ENCODE peak calls at places on chromosomes 4 and X, in six cellular contexts. One of them, this sample, is unnamed.

GRCh38 chrX:108299101-108299591 is 139.1 kb downstream of the COL4A6 start:
- DNase-seq in A549: no peak
- DNase-seq in Karpas-422: no peak
- DNase-seq in tibial artery: no peak
- DNase-seq in CD8-positive, alpha-beta T cell: no peak
- DNase-seq in astrocyte of the cerebellum: no peak
- DNase-seq in this sample: no peak

GRCh38 chr4:177427097-177427665 is 15.1 kb downstream of the AGA start:
- DNase-seq in A549: no peak
- DNase-seq in Karpas-422: no peak
- DNase-seq in tibial artery: no peak
- DNase-seq in CD8-positive, alpha-beta T cell: no peak
- DNase-seq in astrocyte of the cerebellum: no peak
- DNase-seq in this sample: no peak

GRCh38 chr4:2685541-2685940 is 70.6 kb downstream of the TNIP2 start:
- DNase-seq in A549: no peak
- DNase-seq in Karpas-422: no peak
- DNase-seq in tibial artery: no peak
- DNase-seq in CD8-positive, alpha-beta T cell: no peak
- DNase-seq in astrocyte of the cerebellum: no peak
- DNase-seq in this sample: no peak

GRCh38 chr4:83114576-83114975 is at the start of gene PLAC8:
- DNase-seq in A549: no peak
- DNase-seq in Karpas-422: no peak
- DNase-seq in tibial artery: no peak
- DNase-seq in CD8-positive, alpha-beta T cell: peak
- DNase-seq in astrocyte of the cerebellum: no peak
- DNase-seq in this sample: no peak

GRCh38 chrX:20378291-20378920 is 111.7 kb upstream of the RPS6KA3 start:
- DNase-seq in A549: peak
- DNase-seq in Karpas-422: no peak
- DNase-seq in tibial artery: no peak
- DNase-seq in CD8-positive, alpha-beta T cell: no peak
- DNase-seq in astrocyte of the cerebellum: no peak
- DNase-seq in this sample: no peak

GRCh38 chrX:119709630-119710029 is 16.7 kb upstream of the SEPTIN6 start:
- DNase-seq in A549: no peak
- DNase-seq in Karpas-422: no peak
- DNase-seq in tibial artery: no peak
- DNase-seq in CD8-positive, alpha-beta T cell: no peak
- DNase-seq in astrocyte of the cerebellum: no peak
- DNase-seq in this sample: no peak

GRCh38 chr4:108048997-108049396 is 59.3 kb downstream of the HADH start:
- DNase-seq in A549: no peak
- DNase-seq in Karpas-422: no peak
- DNase-seq in tibial artery: no peak
- DNase-seq in CD8-positive, alpha-beta T cell: no peak
- DNase-seq in astrocyte of the cerebellum: no peak
- DNase-seq in this sample: no peak

GRCh38 chr4:186159613-186160012 is 31.8 kb upstream of the CYP4V2 start:
- DNase-seq in A549: no peak
- DNase-seq in Karpas-422: peak
- DNase-seq in tibial artery: no peak
- DNase-seq in CD8-positive, alpha-beta T cell: no peak
- DNase-seq in astrocyte of the cerebellum: no peak
- DNase-seq in this sample: no peak

GRCh38 chrX:41352329-41352801 is 18.4 kb downstream of the DDX3X start:
- DNase-seq in A549: no peak
- DNase-seq in Karpas-422: no peak
- DNase-seq in tibial artery: no peak
- DNase-seq in CD8-positive, alpha-beta T cell: no peak
- DNase-seq in astrocyte of the cerebellum: no peak
- DNase-seq in this sample: no peak

GRCh38 chr4:159142254-159142653 is 39.4 kb downstream of the RAPGEF2 start:
- DNase-seq in A549: no peak
- DNase-seq in Karpas-422: no peak
- DNase-seq in tibial artery: no peak
- DNase-seq in CD8-positive, alpha-beta T cell: no peak
- DNase-seq in astrocyte of the cerebellum: no peak
- DNase-seq in this sample: no peak

GRCh38 chr4:72846280-72847111 is 223.0 kb downstream of the COX18 start:
- DNase-seq in A549: no peak
- DNase-seq in Karpas-422: peak
- DNase-seq in tibial artery: no peak
- DNase-seq in CD8-positive, alpha-beta T cell: no peak
- DNase-seq in astrocyte of the cerebellum: no peak
- DNase-seq in this sample: no peak

GRCh38 chr4:70993181-70994068 is at the start of gene DCK:
- DNase-seq in A549: peak
- DNase-seq in Karpas-422: peak
- DNase-seq in tibial artery: peak
- DNase-seq in CD8-positive, alpha-beta T cell: peak
- DNase-seq in astrocyte of the cerebellum: peak
- DNase-seq in this sample: peak

GRCh38 chr4:135072553-135072952 is 871.0 kb upstream of the PABPC4L start:
- DNase-seq in A549: no peak
- DNase-seq in Karpas-422: no peak
- DNase-seq in tibial artery: no peak
- DNase-seq in CD8-positive, alpha-beta T cell: no peak
- DNase-seq in astrocyte of the cerebellum: no peak
- DNase-seq in this sample: no peak

GRCh38 chr4:140249351-140249750 is 95.4 kb upstream of the MAML3 start:
- DNase-seq in A549: no peak
- DNase-seq in Karpas-422: peak
- DNase-seq in tibial artery: no peak
- DNase-seq in CD8-positive, alpha-beta T cell: no peak
- DNase-seq in astrocyte of the cerebellum: peak
- DNase-seq in this sample: no peak

GRCh38 chrX:71532078-71532752 is 689 bp upstream of the OGT start:
- DNase-seq in A549: peak
- DNase-seq in Karpas-422: peak
- DNase-seq in tibial artery: no peak
- DNase-seq in CD8-positive, alpha-beta T cell: peak
- DNase-seq in astrocyte of the cerebellum: no peak
- DNase-seq in this sample: peak

GRCh38 chrX:14095702-14096101 is 66.0 kb upstream of the GEMIN8 start:
- DNase-seq in A549: no peak
- DNase-seq in Karpas-422: peak
- DNase-seq in tibial artery: peak
- DNase-seq in CD8-positive, alpha-beta T cell: peak
- DNase-seq in astrocyte of the cerebellum: peak
- DNase-seq in this sample: peak

GRCh38 chr4:185534850-185535761 is at the start of gene PDLIM3:
- DNase-seq in A549: peak
- DNase-seq in Karpas-422: no peak
- DNase-seq in tibial artery: peak
- DNase-seq in CD8-positive, alpha-beta T cell: no peak
- DNase-seq in astrocyte of the cerebellum: no peak
- DNase-seq in this sample: no peak

GRCh38 chr4:77600521-77601451 is 4.8 kb upstream of the CXCL13 start:
- DNase-seq in A549: peak
- DNase-seq in Karpas-422: peak
- DNase-seq in tibial artery: no peak
- DNase-seq in CD8-positive, alpha-beta T cell: no peak
- DNase-seq in astrocyte of the cerebellum: peak
- DNase-seq in this sample: peak

GRCh38 chr4:103415801-103416200 is 217.7 kb upstream of the CENPE start:
- DNase-seq in A549: no peak
- DNase-seq in Karpas-422: no peak
- DNase-seq in tibial artery: no peak
- DNase-seq in CD8-positive, alpha-beta T cell: no peak
- DNase-seq in astrocyte of the cerebellum: no peak
- DNase-seq in this sample: no peak

GRCh38 chr4:153116101-153116680 is 88.1 kb upstream of the TRIM2 start:
- DNase-seq in A549: no peak
- DNase-seq in Karpas-422: no peak
- DNase-seq in tibial artery: no peak
- DNase-seq in CD8-positive, alpha-beta T cell: no peak
- DNase-seq in astrocyte of the cerebellum: no peak
- DNase-seq in this sample: peak

GRCh38 chrX:46325312-46325877 is 219.8 kb downstream of the ZNF674 start:
- DNase-seq in A549: peak
- DNase-seq in Karpas-422: no peak
- DNase-seq in tibial artery: no peak
- DNase-seq in CD8-positive, alpha-beta T cell: no peak
- DNase-seq in astrocyte of the cerebellum: peak
- DNase-seq in this sample: no peak

GRCh38 chrX:40172169-40172979 is 74.6 kb upstream of the BCOR start:
- DNase-seq in A549: no peak
- DNase-seq in Karpas-422: no peak
- DNase-seq in tibial artery: peak
- DNase-seq in CD8-positive, alpha-beta T cell: peak
- DNase-seq in astrocyte of the cerebellum: no peak
- DNase-seq in this sample: peak

GRCh38 chrX:17836830-17837229 is 24.3 kb downstream of the RAI2 start:
- DNase-seq in A549: no peak
- DNase-seq in Karpas-422: no peak
- DNase-seq in tibial artery: no peak
- DNase-seq in CD8-positive, alpha-beta T cell: no peak
- DNase-seq in astrocyte of the cerebellum: no peak
- DNase-seq in this sample: no peak

GRCh38 chr4:16227462-16227868 is 1.2 kb upstream of the TAPT1 start:
- DNase-seq in A549: no peak
- DNase-seq in Karpas-422: peak
- DNase-seq in tibial artery: peak
- DNase-seq in CD8-positive, alpha-beta T cell: no peak
- DNase-seq in astrocyte of the cerebellum: no peak
- DNase-seq in this sample: peak

DNA sequence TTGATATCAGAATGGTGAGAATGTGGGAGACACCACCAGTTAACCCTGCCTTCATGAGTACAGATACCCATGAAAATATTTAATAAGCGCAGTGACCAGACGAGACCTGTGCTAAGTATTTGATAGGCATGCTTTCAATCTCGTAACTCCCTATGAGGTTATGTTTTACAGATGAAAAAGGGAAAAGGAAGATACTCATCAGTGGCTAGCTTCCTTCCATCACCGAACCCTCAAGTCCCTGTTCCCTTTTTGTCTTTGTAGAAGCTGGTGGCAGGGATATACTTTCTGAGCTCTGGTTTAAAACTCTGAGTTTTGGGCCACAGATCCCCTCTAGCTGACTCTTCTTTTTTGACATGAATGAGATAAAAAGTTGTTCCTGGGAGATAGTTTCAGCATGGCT is 26.3 kb downstream of the AFF1 start:
- DNase-seq in A549: no peak
- DNase-seq in Karpas-422: peak
- DNase-seq in tibial artery: no peak
- DNase-seq in CD8-positive, alpha-beta T cell: no peak
- DNase-seq in astrocyte of the cerebellum: no peak
- DNase-seq in this sample: no peak
- H3K4me3 ChIP-seq in A549: no peak
- H3K4me3 ChIP-seq in Karpas-422: peak
- H3K4me3 ChIP-seq in tibial artery: no peak
- H3K4me3 ChIP-seq in CD8-positive, alpha-beta T cell: no peak
- H3K4me3 ChIP-seq in astrocyte of the cerebellum: no peak
- H3K4me3 ChIP-seq in this sample: no peak

GRCh38 chr4:119626420-119626819 is 2.2 kb downstream of the PDE5A start:
- DNase-seq in A549: no peak
- DNase-seq in Karpas-422: no peak
- DNase-seq in tibial artery: no peak
- DNase-seq in CD8-positive, alpha-beta T cell: no peak
- DNase-seq in astrocyte of the cerebellum: no peak
- DNase-seq in this sample: no peak
- H3K4me3 ChIP-seq in A549: peak
- H3K4me3 ChIP-seq in Karpas-422: peak
- H3K4me3 ChIP-seq in tibial artery: peak
- H3K4me3 ChIP-seq in CD8-positive, alpha-beta T cell: no peak
- H3K4me3 ChIP-seq in astrocyte of the cerebellum: peak
- H3K4me3 ChIP-seq in this sample: no peak

GRCh38 chr4:20754091-20754490 is 53.8 kb downstream of the PACRGL start:
- DNase-seq in A549: no peak
- DNase-seq in Karpas-422: no peak
- DNase-seq in tibial artery: no peak
- DNase-seq in CD8-positive, alpha-beta T cell: no peak
- DNase-seq in astrocyte of the cerebellum: no peak
- DNase-seq in this sample: no peak
- H3K4me3 ChIP-seq in A549: no peak
- H3K4me3 ChIP-seq in Karpas-422: no peak
- H3K4me3 ChIP-seq in tibial artery: no peak
- H3K4me3 ChIP-seq in CD8-positive, alpha-beta T cell: no peak
- H3K4me3 ChIP-seq in astrocyte of the cerebellum: no peak
- H3K4me3 ChIP-seq in this sample: no peak

GRCh38 chr4:85474356-85474755 is 594 bp upstream of the ARHGAP24 start:
- DNase-seq in A549: no peak
- DNase-seq in Karpas-422: no peak
- DNase-seq in tibial artery: no peak
- DNase-seq in CD8-positive, alpha-beta T cell: no peak
- DNase-seq in astrocyte of the cerebellum: no peak
- DNase-seq in this sample: no peak
- H3K4me3 ChIP-seq in A549: peak
- H3K4me3 ChIP-seq in Karpas-422: peak
- H3K4me3 ChIP-seq in tibial artery: peak
- H3K4me3 ChIP-seq in CD8-positive, alpha-beta T cell: no peak
- H3K4me3 ChIP-seq in astrocyte of the cerebellum: peak
- H3K4me3 ChIP-seq in this sample: no peak

GRCh38 chr4:150938873-150939499 is 76.1 kb downstream of the LRBA start:
- DNase-seq in A549: no peak
- DNase-seq in Karpas-422: no peak
- DNase-seq in tibial artery: no peak
- DNase-seq in CD8-positive, alpha-beta T cell: no peak
- DNase-seq in astrocyte of the cerebellum: no peak
- DNase-seq in this sample: no peak
- H3K4me3 ChIP-seq in A549: no peak
- H3K4me3 ChIP-seq in Karpas-422: no peak
- H3K4me3 ChIP-seq in tibial artery: no peak
- H3K4me3 ChIP-seq in CD8-positive, alpha-beta T cell: no peak
- H3K4me3 ChIP-seq in astrocyte of the cerebellum: no peak
- H3K4me3 ChIP-seq in this sample: no peak

GRCh38 chr4:81982846-81983540 is 390.8 kb downstream of the HNRNPD start:
- DNase-seq in A549: no peak
- DNase-seq in Karpas-422: no peak
- DNase-seq in tibial artery: no peak
- DNase-seq in CD8-positive, alpha-beta T cell: no peak
- DNase-seq in astrocyte of the cerebellum: no peak
- DNase-seq in this sample: no peak
- H3K4me3 ChIP-seq in A549: no peak
- H3K4me3 ChIP-seq in Karpas-422: no peak
- H3K4me3 ChIP-seq in tibial artery: no peak
- H3K4me3 ChIP-seq in CD8-positive, alpha-beta T cell: no peak
- H3K4me3 ChIP-seq in astrocyte of the cerebellum: no peak
- H3K4me3 ChIP-seq in this sample: no peak

GRCh38 chr4:112302320-112303274 is 5.4 kb downstream of the ALPK1 start:
- DNase-seq in A549: no peak
- DNase-seq in Karpas-422: no peak
- DNase-seq in tibial artery: no peak
- DNase-seq in CD8-positive, alpha-beta T cell: peak
- DNase-seq in astrocyte of the cerebellum: no peak
- DNase-seq in this sample: peak

GRCh38 chr4:112296949-112297483 is at the start of gene ALPK1:
- DNase-seq in A549: peak
- DNase-seq in Karpas-422: peak
- DNase-seq in tibial artery: no peak
- DNase-seq in CD8-positive, alpha-beta T cell: no peak
- DNase-seq in astrocyte of the cerebellum: no peak
- DNase-seq in this sample: peak

DNA sequence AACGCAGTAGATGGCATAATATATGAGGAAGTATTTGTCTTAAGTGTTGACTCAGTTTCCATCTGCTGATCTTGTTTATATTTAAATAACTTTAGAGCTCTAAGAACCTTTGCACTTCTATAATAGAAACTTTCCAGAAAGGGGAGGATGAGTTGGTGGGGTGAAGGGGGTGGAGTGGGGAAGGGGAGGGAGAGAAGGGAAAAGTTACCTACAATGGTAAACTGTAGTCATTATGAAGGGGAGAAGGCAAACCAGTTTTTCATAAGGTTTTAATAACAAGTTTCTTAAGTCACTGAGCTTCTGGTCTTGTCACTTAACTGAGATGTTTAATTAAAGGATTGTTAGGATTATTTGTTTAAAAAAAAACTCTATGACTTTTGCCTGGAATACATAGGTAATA is 326 bp downstream of the ALPK1 start:
- DNase-seq in A549: no peak
- DNase-seq in Karpas-422: no peak
- DNase-seq in tibial artery: no peak
- DNase-seq in CD8-positive, alpha-beta T cell: no peak
- DNase-seq in astrocyte of the cerebellum: no peak
- DNase-seq in this sample: no peak
- H3K4me3 ChIP-seq in A549: peak
- H3K4me3 ChIP-seq in Karpas-422: peak
- H3K4me3 ChIP-seq in tibial artery: peak
- H3K4me3 ChIP-seq in CD8-positive, alpha-beta T cell: peak
- H3K4me3 ChIP-seq in astrocyte of the cerebellum: peak
- H3K4me3 ChIP-seq in this sample: peak

This sample was measured in naive thymus-derived CD4-positive, alpha-beta T cell.